ENCODE peak calls at places on chromosome 11, in seven cellular contexts. P is WTC11, Q is K562, D is HepG2, L is GM12878, K is HCT116, F is H1. O is an unnamed sample.

GRCh38 chr11:59680287-59681154 is 11.7 kb upstream of the PATL1 start:
- DNase-seq in Q (peak), D (peak), K (peak), F (peak), L (peak), P (peak), O (peak)

GRCh38 chr11:95450547-95451123 is 219.6 kb upstream of the SESN3 start:
- DNase-seq in L (no peak), F (no peak), P (no peak), D (no peak), K (no peak), Q (no peak), O (no peak)

GRCh38 chr11:2797181-2797711 is 88.3 kb downstream of the CDKN1C start:
- DNase-seq in L (no peak), K (no peak), D (no peak), F (peak), P (peak), Q (no peak), O (no peak)

GRCh38 chr11:68663482-68664010 is 20.8 kb upstream of the GAL start:
- DNase-seq in D (no peak), L (no peak), P (no peak), F (no peak), K (no peak), Q (no peak), O (no peak)

GRCh38 chr11:72230764-72231365 is 6.3 kb downstream of the INPPL1 start:
- DNase-seq in L (no peak), Q (no peak), F (no peak), P (no peak), D (no peak), K (no peak), O (no peak)

GRCh38 chr11:36478700-36479329 is 31.3 kb downstream of the TRAF6 start:
- DNase-seq in Q (no peak), L (no peak), P (no peak), D (peak), F (no peak), K (peak), O (peak)

GRCh38 chr11:114438303-114438702 is 964 bp upstream of the REXO2 start:
- DNase-seq in L (no peak), P (no peak), Q (no peak), F (no peak), D (no peak), K (no peak), O (no peak)

GRCh38 chr11:133934599-133935550 is 21.9 kb downstream of the IGSF9B start:
- DNase-seq in F (no peak), K (peak), D (peak), Q (peak), P (no peak), L (no peak), O (no peak)

GRCh38 chr11:20112291-20113146 is 47.8 kb downstream of the DBX1 start:
- DNase-seq in P (no peak), D (no peak), Q (peak), L (no peak), F (no peak), K (peak), O (peak)

GRCh38 chr11:94958118-94958517 is 15.2 kb downstream of the CWC15 start:
- DNase-seq in P (no peak), D (no peak), L (no peak), K (no peak), F (no peak), Q (no peak), O (no peak)

GRCh38 chr11:59641156-59641555 is 25.6 kb upstream of the OSBP start:
- DNase-seq in D (no peak), K (no peak), P (no peak), L (no peak), F (no peak), Q (no peak), O (no peak)

GRCh38 chr11:69443138-69443967 is 38.1 kb upstream of the LINC01488 start:
- DNase-seq in K (peak), P (peak), F (peak), L (peak), Q (peak), D (no peak), O (peak)

GRCh38 chr11:106152013-106152412 is 74.6 kb downstream of the AASDHPPT start:
- DNase-seq in K (no peak), Q (no peak), P (no peak), L (no peak), D (no peak), F (no peak), O (no peak)

GRCh38 chr11:131875611-131876010 is 505.2 kb downstream of the NTM start:
- DNase-seq in P (no peak), D (no peak), F (no peak), L (no peak), K (no peak), Q (no peak), O (no peak)

GRCh38 chr11:15091175-15091574 is 17.8 kb downstream of the CALCB start:
- DNase-seq in F (no peak), L (no peak), K (no peak), P (no peak), Q (no peak), D (no peak), O (no peak)

GRCh38 chr11:110356769-110357671 is 60.6 kb upstream of the RDX start:
- DNase-seq in P (no peak), Q (no peak), L (no peak), D (peak), F (no peak), K (peak), O (no peak)

GRCh38 chr11:35484435-35484834 is 41.0 kb downstream of the PAMR1 start:
- DNase-seq in F (no peak), D (no peak), P (no peak), Q (no peak), K (no peak), L (no peak), O (no peak)

GRCh38 chr11:82775736-82776346 is 42.2 kb upstream of the FAM181B start:
- DNase-seq in Q (peak), D (peak), F (peak), P (peak), L (no peak), K (peak), O (peak)

GRCh38 chr11:59960502-59961381 is 3.1 kb upstream of the OOSP4A start:
- DNase-seq in Q (peak), P (no peak), F (no peak), D (no peak), L (no peak), K (no peak), O (no peak)

GRCh38 chr11:129247129-129247528 is 55.0 kb upstream of the ARHGAP32 start:
- DNase-seq in D (no peak), P (no peak), Q (no peak), F (no peak), L (no peak), K (no peak), O (no peak)

GRCh38 chr11:111524056-111524455 is 9.5 kb downstream of the HOATZ start:
- DNase-seq in L (no peak), F (no peak), D (no peak), K (no peak), P (no peak), Q (no peak), O (no peak)

GRCh38 chr11:20026629-20027545 is 133.4 kb downstream of the DBX1 start:
- DNase-seq in L (no peak), Q (no peak), K (no peak), D (no peak), F (peak), P (peak), O (no peak)

GRCh38 chr11:6223854-6224253 is 10.6 kb downstream of the FHIP1B start:
- DNase-seq in Q (no peak), D (no peak), P (no peak), F (no peak), L (no peak), K (no peak), O (no peak)

GRCh38 chr11:31808268-31808667 is 2.9 kb downstream of the PAX6 start:
- DNase-seq in F (peak), P (no peak), K (no peak), L (no peak), D (no peak), Q (no peak), O (no peak)

GRCh38 chr11:132992838-132993680 is 539.2 kb downstream of the OPCML start:
- DNase-seq in K (no peak), L (no peak), F (no peak), Q (no peak), P (no peak), D (no peak), O (no peak)

GRCh38 chr11:57566035-57566504 is 1.4 kb downstream of the UBE2L6 start:
- DNase-seq in P (no peak), D (peak), F (no peak), Q (no peak), L (peak), K (no peak), O (no peak)

GRCh38 chr11:104799251-104799650 is 99.0 kb downstream of the CASP12 start:
- DNase-seq in Q (no peak), L (peak), F (no peak), K (no peak), P (no peak), D (no peak), O (no peak)

GRCh38 chr11:8222820-8223512 is 40.7 kb downstream of the LMO1 start:
- DNase-seq in P (no peak), D (no peak), F (no peak), K (no peak), Q (no peak), L (no peak), O (no peak)
- TF ChIP-seq SP1 in P (no peak), D (no peak), F (no peak), K (no peak), Q (no peak), L (no peak), O (no peak)

GRCh38 chr11:118620529-118621070 is 13.2 kb downstream of the PHLDB1 start:
- DNase-seq in F (no peak), P (no peak), K (no peak), L (no peak), D (peak), Q (peak), O (no peak)

GRCh38 chr11:118623291-118623655 is 15.9 kb downstream of the PHLDB1 start:
- DNase-seq in K (no peak), L (no peak), F (no peak), P (no peak), D (peak), Q (no peak), O (no peak)

GRCh38 chr11:118622376-118623290 is 15.2 kb downstream of the PHLDB1 start:
- DNase-seq in K (peak), Q (no peak), L (no peak), P (no peak), D (no peak), F (no peak), O (no peak)

GRCh38 chr11:118621071-118621815 is 13.8 kb downstream of the PHLDB1 start:
- DNase-seq in F (peak), P (peak), K (peak), D (peak), Q (peak), L (no peak), O (peak)

DNA sequence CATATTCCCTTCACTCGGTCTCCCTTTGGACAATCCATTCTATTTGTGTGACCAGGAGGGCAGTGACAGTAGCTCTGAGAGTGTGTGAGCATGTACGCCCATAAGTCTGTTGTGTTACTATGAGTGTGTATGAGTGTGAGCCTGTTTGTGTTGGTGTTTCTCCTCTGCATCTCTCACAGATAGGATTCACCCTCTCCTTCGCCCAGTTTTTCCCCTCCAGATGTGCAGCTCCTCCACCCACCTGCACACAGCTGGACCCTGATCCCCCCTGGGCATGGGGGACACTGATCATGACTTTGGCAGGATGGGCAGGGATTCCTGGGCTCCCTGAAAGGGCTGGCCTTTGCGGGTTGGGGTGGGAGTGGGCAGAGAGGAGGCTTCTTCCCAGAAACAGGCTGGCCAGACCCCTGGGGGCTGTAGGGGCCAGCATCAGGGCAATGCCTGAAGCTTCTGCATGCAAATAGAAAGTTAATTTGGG is 14.5 kb downstream of the PHLDB1 start:
- DNase-seq in P (no peak), L (no peak), K (no peak), F (no peak), D (no peak), Q (no peak), O (no peak)
- TF ChIP-seq SP1 in P (no peak), L (no peak), K (no peak), F (no peak), D (no peak), Q (no peak), O (no peak)

DNA sequence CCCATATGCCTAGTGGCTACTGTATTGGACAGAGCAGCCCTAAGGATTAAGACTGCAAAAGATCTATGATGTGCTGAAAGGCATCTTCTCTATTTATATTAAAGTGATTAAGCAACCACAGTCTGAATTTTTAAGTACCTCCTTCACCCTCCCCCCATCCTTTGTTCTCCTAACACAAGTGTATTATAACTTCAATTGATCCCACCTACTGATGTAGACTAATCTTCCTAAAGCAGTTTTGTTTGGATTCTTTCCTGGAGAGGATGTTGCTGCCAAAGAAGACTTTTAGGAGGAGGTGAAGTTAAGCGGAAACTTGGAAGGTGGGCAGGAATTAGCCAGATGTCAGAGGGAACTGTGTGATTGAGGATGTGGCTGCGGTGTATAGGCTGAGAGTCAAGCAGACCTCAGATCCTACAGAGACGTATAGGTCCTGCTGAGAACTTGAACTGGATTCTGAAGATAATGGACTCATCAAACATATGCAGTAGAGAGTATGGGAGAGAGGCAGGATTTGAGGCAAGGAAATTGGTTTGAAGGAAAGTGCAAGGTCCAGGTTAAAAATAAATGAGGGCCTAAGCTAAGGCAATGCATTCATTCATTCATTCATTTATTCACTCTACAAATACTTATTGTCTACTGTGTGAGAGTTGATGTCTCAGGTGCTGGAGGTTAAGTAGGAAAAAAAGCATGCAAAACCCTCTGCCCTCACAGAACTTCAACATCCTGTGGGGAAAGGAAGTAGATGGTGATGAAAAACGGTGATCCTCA is 5.2 kb upstream of the RASSF10 start:
- DNase-seq in P (no peak), D (no peak), K (no peak), Q (no peak), F (no peak), L (no peak), O (no peak)
- TF ChIP-seq SP1 in P (no peak), D (no peak), K (no peak), Q (no peak), F (no peak), L (no peak), O (no peak)

GRCh38 chr11:86735462-86736302 is 63.3 kb upstream of the ME3 start:
- DNase-seq in P (no peak), K (no peak), D (no peak), F (no peak), Q (no peak), L (no peak), O (no peak)
- TF ChIP-seq SP1 in P (no peak), K (no peak), D (no peak), F (no peak), Q (no peak), L (no peak), O (no peak)

GRCh38 chr11:776459-777287 is 614 bp downstream of the GATD1 start:
- DNase-seq in F (no peak), K (no peak), P (peak), L (no peak), Q (peak), D (no peak), O (peak)
- TF ChIP-seq SP1 in F (no peak), K (no peak), P (no peak), L (no peak), Q (no peak), D (no peak), O (no peak)

GRCh38 chr11:90192869-90193582 is 29.8 kb downstream of the CHORDC1 start:
- DNase-seq in P (no peak), F (no peak), L (no peak), Q (no peak), D (no peak), K (no peak), O (no peak)

GRCh38 chr11:90187839-90188238 is 35.0 kb downstream of the CHORDC1 start:
- DNase-seq in Q (no peak), F (no peak), P (no peak), K (no peak), D (no peak), L (no peak), O (no peak)

GRCh38 chr11:90189011-90189410 is 33.8 kb downstream of the CHORDC1 start:
- DNase-seq in P (no peak), Q (no peak), L (no peak), K (no peak), D (no peak), F (no peak), O (no peak)
- TF ChIP-seq SP1 in P (no peak), Q (no peak), L (no peak), K (no peak), D (no peak), F (no peak), O (no peak)

O was measured in HEK293T.